ENCODE peak calls at places on chromosomes 7 and 10, in ten cellular contexts. One of them, this sample, is unnamed. For H3K36me3 and H4K20me1, the result is how much of the 10 kb centered on the place peaks cover.

GRCh38 chr7:147509859-147510542 is 1080.6 kb upstream of the C7orf33 start:
- DNase-seq in GM23338: no peak
- DNase-seq in endothelial cell of umbilical vein: no peak
- DNase-seq in hepatocyte: no peak
- DNase-seq in PC-3: peak
- DNase-seq in GM12878: no peak
- DNase-seq in Karpas-422: no peak
- DNase-seq in DND-41: no peak
- DNase-seq in OCI-LY7: no peak
- DNase-seq in neural progenitor cell: no peak
- DNase-seq in this sample: peak

GRCh38 chr7:36937754-36938551 is 213.7 kb upstream of the AOAH start:
- DNase-seq in DND-41: peak
- DNase-seq in GM23338: no peak
- DNase-seq in OCI-LY7: no peak
- DNase-seq in PC-3: no peak
- DNase-seq in endothelial cell of umbilical vein: no peak
- DNase-seq in GM12878: no peak
- DNase-seq in hepatocyte: no peak
- DNase-seq in Karpas-422: no peak
- DNase-seq in neural progenitor cell: no peak
- DNase-seq in this sample: no peak

GRCh38 chr10:86596266-86596665 is 58.1 kb upstream of the OPN4 start:
- DNase-seq in neural progenitor cell: no peak
- DNase-seq in Karpas-422: no peak
- DNase-seq in GM23338: no peak
- DNase-seq in GM12878: no peak
- DNase-seq in OCI-LY7: no peak
- DNase-seq in hepatocyte: no peak
- DNase-seq in PC-3: no peak
- DNase-seq in DND-41: no peak
- DNase-seq in endothelial cell of umbilical vein: no peak
- DNase-seq in this sample: no peak

GRCh38 chr7:139118803-139119485 is 9.4 kb upstream of the ZC3HAV1 start:
- DNase-seq in GM12878: peak
- DNase-seq in hepatocyte: peak
- DNase-seq in DND-41: no peak
- DNase-seq in PC-3: no peak
- DNase-seq in Karpas-422: no peak
- DNase-seq in OCI-LY7: peak
- DNase-seq in neural progenitor cell: no peak
- DNase-seq in endothelial cell of umbilical vein: no peak
- DNase-seq in GM23338: no peak
- DNase-seq in this sample: peak

GRCh38 chr7:75045881-75046280 is 27.7 kb downstream of the RCC1L start:
- DNase-seq in neural progenitor cell: no peak
- DNase-seq in endothelial cell of umbilical vein: no peak
- DNase-seq in OCI-LY7: no peak
- DNase-seq in GM23338: no peak
- DNase-seq in DND-41: no peak
- DNase-seq in hepatocyte: no peak
- DNase-seq in Karpas-422: no peak
- DNase-seq in GM12878: no peak
- DNase-seq in PC-3: no peak
- DNase-seq in this sample: no peak

GRCh38 chr10:123666318-123667291 is at the start of gene GPR26:
- DNase-seq in OCI-LY7: no peak
- DNase-seq in Karpas-422: no peak
- DNase-seq in PC-3: no peak
- DNase-seq in GM23338: peak
- DNase-seq in neural progenitor cell: peak
- DNase-seq in hepatocyte: peak
- DNase-seq in GM12878: no peak
- DNase-seq in endothelial cell of umbilical vein: no peak
- DNase-seq in DND-41: no peak
- DNase-seq in this sample: no peak

GRCh38 chr7:6640246-6640721 is 3.2 kb downstream of the ZNF316 start:
- DNase-seq in Karpas-422: peak
- DNase-seq in GM23338: peak
- DNase-seq in endothelial cell of umbilical vein: peak
- DNase-seq in DND-41: peak
- DNase-seq in hepatocyte: no peak
- DNase-seq in neural progenitor cell: peak
- DNase-seq in GM12878: no peak
- DNase-seq in PC-3: no peak
- DNase-seq in OCI-LY7: no peak
- DNase-seq in this sample: peak

GRCh38 chr10:113183543-113183942 is 233.5 kb downstream of the TCF7L2 start:
- DNase-seq in PC-3: no peak
- DNase-seq in endothelial cell of umbilical vein: no peak
- DNase-seq in hepatocyte: no peak
- DNase-seq in OCI-LY7: no peak
- DNase-seq in Karpas-422: no peak
- DNase-seq in neural progenitor cell: peak
- DNase-seq in GM23338: no peak
- DNase-seq in GM12878: no peak
- DNase-seq in DND-41: no peak
- DNase-seq in this sample: no peak

GRCh38 chr7:604038-604883 is 84.6 kb upstream of the PDGFA start:
- DNase-seq in neural progenitor cell: no peak
- DNase-seq in GM23338: no peak
- DNase-seq in endothelial cell of umbilical vein: peak
- DNase-seq in GM12878: peak
- DNase-seq in PC-3: no peak
- DNase-seq in DND-41: peak
- DNase-seq in Karpas-422: peak
- DNase-seq in hepatocyte: no peak
- DNase-seq in OCI-LY7: no peak
- DNase-seq in this sample: peak

GRCh38 chr7:116164552-116164951 is 45.8 kb upstream of the TES start:
- DNase-seq in GM12878: no peak
- DNase-seq in hepatocyte: no peak
- DNase-seq in endothelial cell of umbilical vein: no peak
- DNase-seq in PC-3: no peak
- DNase-seq in neural progenitor cell: no peak
- DNase-seq in GM23338: no peak
- DNase-seq in DND-41: no peak
- DNase-seq in Karpas-422: no peak
- DNase-seq in OCI-LY7: no peak
- DNase-seq in this sample: no peak

DNA sequence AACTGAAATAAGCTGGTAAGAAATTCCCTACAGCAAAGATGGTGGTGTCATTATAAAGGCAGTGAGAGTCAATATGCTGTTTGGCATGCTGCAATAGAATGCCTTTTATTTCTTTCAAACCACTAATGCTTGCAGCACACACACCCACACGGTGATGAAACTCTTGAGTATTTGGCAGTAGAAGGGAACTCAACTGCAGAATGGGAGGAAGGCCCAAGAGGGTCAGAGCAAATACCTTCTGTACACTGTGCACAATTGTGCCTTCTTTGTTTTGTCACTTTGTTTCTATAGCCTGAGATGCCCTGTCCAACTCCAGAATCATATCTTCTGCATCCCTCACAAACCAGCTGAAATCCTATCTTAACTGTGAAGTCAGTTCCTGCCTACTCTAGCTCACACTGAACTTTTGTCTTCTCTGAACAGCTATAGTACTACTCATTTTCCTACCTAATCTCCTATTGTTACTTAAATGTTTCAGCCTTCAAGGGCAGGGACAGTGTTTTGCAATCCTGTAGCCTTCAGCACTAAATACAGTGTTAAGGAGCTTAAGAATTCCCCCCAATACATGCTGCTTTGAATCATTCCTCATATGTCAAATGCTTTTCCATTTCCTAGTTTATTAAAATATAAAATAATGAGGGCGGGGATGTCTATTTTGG is 22.2 kb downstream of the MMS19 start:
- DNase-seq in GM12878: no peak
- DNase-seq in GM23338: no peak
- DNase-seq in neural progenitor cell: no peak
- DNase-seq in PC-3: no peak
- DNase-seq in OCI-LY7: no peak
- DNase-seq in endothelial cell of umbilical vein: no peak
- DNase-seq in hepatocyte: no peak
- DNase-seq in DND-41: no peak
- DNase-seq in Karpas-422: no peak
- DNase-seq in this sample: peak
- H3K36me3 ChIP-seq in GM12878: under half
- H3K36me3 ChIP-seq in GM23338: under half
- H3K36me3 ChIP-seq in neural progenitor cell: under half
- H3K36me3 ChIP-seq in PC-3: half or more
- H3K36me3 ChIP-seq in OCI-LY7: half or more
- H3K36me3 ChIP-seq in endothelial cell of umbilical vein: under half
- H3K36me3 ChIP-seq in hepatocyte: under half
- H3K36me3 ChIP-seq in DND-41: half or more
- H3K36me3 ChIP-seq in Karpas-422: under half
- H3K36me3 ChIP-seq in this sample: half or more

GRCh38 chr7:121313793-121314676 is 14.8 kb upstream of the WNT16 start:
- DNase-seq in DND-41: no peak
- DNase-seq in GM23338: no peak
- DNase-seq in GM12878: peak
- DNase-seq in neural progenitor cell: no peak
- DNase-seq in Karpas-422: no peak
- DNase-seq in PC-3: no peak
- DNase-seq in OCI-LY7: peak
- DNase-seq in hepatocyte: peak
- DNase-seq in endothelial cell of umbilical vein: no peak
- DNase-seq in this sample: peak

DNA sequence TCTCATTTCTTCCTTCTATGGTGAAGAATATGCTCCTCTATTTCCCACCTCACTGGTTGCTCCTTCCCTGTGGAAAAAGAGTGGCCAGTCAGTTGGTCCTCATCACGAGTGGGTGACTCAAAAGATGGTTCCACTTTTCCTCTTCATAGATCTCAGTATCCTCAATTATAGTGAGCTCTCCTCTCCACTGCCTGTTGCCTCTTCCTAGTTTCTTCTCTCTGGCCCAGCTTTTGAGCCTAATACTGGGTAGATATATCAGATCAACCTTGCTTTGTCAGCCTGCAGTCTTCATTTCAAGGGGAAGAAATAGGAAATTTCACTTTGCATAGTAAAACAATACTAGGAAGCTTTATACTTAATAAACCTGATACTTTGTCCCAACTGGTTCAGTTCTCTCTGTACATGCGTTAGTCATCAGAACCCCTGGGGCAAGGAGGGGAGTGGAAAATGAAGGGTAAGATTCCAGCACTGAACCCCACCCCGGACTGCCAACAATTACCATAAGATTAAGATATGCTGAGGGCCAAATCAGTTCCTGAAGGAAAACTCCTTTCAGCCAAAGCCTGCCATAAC is 15.5 kb upstream of the WNT16 start:
- DNase-seq in DND-41: no peak
- DNase-seq in neural progenitor cell: no peak
- DNase-seq in hepatocyte: peak
- DNase-seq in PC-3: peak
- DNase-seq in OCI-LY7: no peak
- DNase-seq in GM23338: no peak
- DNase-seq in Karpas-422: no peak
- DNase-seq in GM12878: no peak
- DNase-seq in endothelial cell of umbilical vein: no peak
- DNase-seq in this sample: no peak
- H2AFZ ChIP-seq in DND-41: peak
- H2AFZ ChIP-seq in neural progenitor cell: no peak
- H2AFZ ChIP-seq in hepatocyte: no peak
- H2AFZ ChIP-seq in PC-3: no peak
- H2AFZ ChIP-seq in OCI-LY7: peak
- H2AFZ ChIP-seq in GM23338: peak
- H2AFZ ChIP-seq in Karpas-422: no peak
- H2AFZ ChIP-seq in GM12878: peak
- H2AFZ ChIP-seq in endothelial cell of umbilical vein: no peak
- H2AFZ ChIP-seq in this sample: no peak

DNA sequence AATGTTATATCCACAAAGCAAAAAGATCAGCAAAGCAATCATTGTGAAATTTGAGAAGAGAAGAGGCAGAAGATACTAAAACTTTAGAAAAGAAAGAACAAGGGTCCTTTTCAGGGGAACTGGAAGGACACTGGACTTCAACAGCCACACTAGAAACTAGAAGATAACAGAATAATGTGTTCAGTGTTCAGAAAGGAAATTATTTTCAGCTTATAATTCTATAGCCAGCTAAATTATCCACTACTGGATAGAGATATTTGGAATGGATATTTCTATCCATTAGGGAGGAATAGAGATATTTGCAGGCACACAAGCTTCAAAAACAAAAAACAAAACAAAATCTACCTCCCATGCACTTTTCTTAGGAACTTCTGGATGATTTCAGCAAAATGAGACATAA is 12.8 kb downstream of the ANXA11 start:
- DNase-seq in neural progenitor cell: no peak
- DNase-seq in OCI-LY7: no peak
- DNase-seq in hepatocyte: no peak
- DNase-seq in GM12878: no peak
- DNase-seq in endothelial cell of umbilical vein: no peak
- DNase-seq in DND-41: no peak
- DNase-seq in Karpas-422: no peak
- DNase-seq in GM23338: no peak
- DNase-seq in PC-3: no peak
- DNase-seq in this sample: no peak
- H4K20me1 ChIP-seq in neural progenitor cell: under half
- H4K20me1 ChIP-seq in OCI-LY7: under half
- H4K20me1 ChIP-seq in hepatocyte: half or more
- H4K20me1 ChIP-seq in GM12878: under half
- H4K20me1 ChIP-seq in endothelial cell of umbilical vein: under half
- H4K20me1 ChIP-seq in DND-41: under half
- H4K20me1 ChIP-seq in Karpas-422: under half
- H4K20me1 ChIP-seq in GM23338: under half
- H4K20me1 ChIP-seq in PC-3: half or more
- H4K20me1 ChIP-seq in this sample: half or more

GRCh38 chr7:143388051-143388450 is 6.9 kb downstream of the ZYX start:
- DNase-seq in hepatocyte: no peak
- DNase-seq in GM23338: no peak
- DNase-seq in DND-41: no peak
- DNase-seq in OCI-LY7: no peak
- DNase-seq in endothelial cell of umbilical vein: no peak
- DNase-seq in neural progenitor cell: no peak
- DNase-seq in Karpas-422: no peak
- DNase-seq in PC-3: no peak
- DNase-seq in GM12878: no peak
- DNase-seq in this sample: no peak

GRCh38 chr7:143384741-143385631 is 3.8 kb downstream of the ZYX start:
- DNase-seq in DND-41: no peak
- DNase-seq in GM23338: no peak
- DNase-seq in Karpas-422: no peak
- DNase-seq in GM12878: no peak
- DNase-seq in hepatocyte: no peak
- DNase-seq in neural progenitor cell: no peak
- DNase-seq in OCI-LY7: no peak
- DNase-seq in endothelial cell of umbilical vein: no peak
- DNase-seq in PC-3: no peak
- DNase-seq in this sample: no peak

GRCh38 chr7:143384148-143384547 is 3.0 kb downstream of the ZYX start:
- DNase-seq in Karpas-422: no peak
- DNase-seq in GM12878: no peak
- DNase-seq in OCI-LY7: no peak
- DNase-seq in GM23338: no peak
- DNase-seq in endothelial cell of umbilical vein: no peak
- DNase-seq in hepatocyte: no peak
- DNase-seq in neural progenitor cell: no peak
- DNase-seq in PC-3: no peak
- DNase-seq in DND-41: no peak
- DNase-seq in this sample: peak

GRCh38 chr7:143387156-143387975 is 6.2 kb downstream of the ZYX start:
- DNase-seq in Karpas-422: no peak
- DNase-seq in neural progenitor cell: peak
- DNase-seq in hepatocyte: no peak
- DNase-seq in GM23338: peak
- DNase-seq in DND-41: no peak
- DNase-seq in OCI-LY7: no peak
- DNase-seq in endothelial cell of umbilical vein: no peak
- DNase-seq in PC-3: no peak
- DNase-seq in GM12878: no peak
- DNase-seq in this sample: no peak

GRCh38 chr7:143385891-143386781 is 5.0 kb downstream of the ZYX start:
- DNase-seq in GM12878: no peak
- DNase-seq in OCI-LY7: no peak
- DNase-seq in GM23338: no peak
- DNase-seq in PC-3: no peak
- DNase-seq in Karpas-422: no peak
- DNase-seq in endothelial cell of umbilical vein: peak
- DNase-seq in hepatocyte: no peak
- DNase-seq in neural progenitor cell: no peak
- DNase-seq in DND-41: no peak
- DNase-seq in this sample: peak
- H3K36me3 ChIP-seq in GM12878: under half
- H3K36me3 ChIP-seq in OCI-LY7: under half
- H3K36me3 ChIP-seq in GM23338: under half
- H3K36me3 ChIP-seq in PC-3: under half
- H3K36me3 ChIP-seq in Karpas-422: under half
- H3K36me3 ChIP-seq in endothelial cell of umbilical vein: under half
- H3K36me3 ChIP-seq in hepatocyte: under half
- H3K36me3 ChIP-seq in neural progenitor cell: under half
- H3K36me3 ChIP-seq in DND-41: under half
- H3K36me3 ChIP-seq in this sample: half or more